ENCODE peak calls at places on chromosomes 1 and 21, in four cellular contexts. One of them, this sample, is unnamed.

GRCh38 chr1:185917646-185918045 is 183.5 kb downstream of the HMCN1 start:
- DNase-seq in HepG2: no peak
- DNase-seq in K562: peak
- DNase-seq in A549: peak
- DNase-seq in this sample: no peak

GRCh38 chr1:181137217-181137743 is 48.8 kb downstream of the IER5 start:
- DNase-seq in HepG2: no peak
- DNase-seq in K562: no peak
- DNase-seq in A549: no peak
- DNase-seq in this sample: no peak

GRCh38 chr1:23167353-23168078 is 1.1 kb downstream of the LUZP1 start:
- DNase-seq in HepG2: peak
- DNase-seq in K562: peak
- DNase-seq in A549: no peak
- DNase-seq in this sample: no peak

GRCh38 chr1:83882906-83883305 is 116.0 kb downstream of the TTLL7 start:
- DNase-seq in HepG2: no peak
- DNase-seq in K562: peak
- DNase-seq in A549: peak
- DNase-seq in this sample: no peak

GRCh38 chr1:91552091-91552490 is 51.4 kb downstream of the CDC7 start:
- DNase-seq in HepG2: no peak
- DNase-seq in K562: no peak
- DNase-seq in A549: no peak
- DNase-seq in this sample: no peak

GRCh38 chr1:202270871-202271326 is 70.8 kb downstream of the UBE2T start:
- DNase-seq in HepG2: no peak
- DNase-seq in K562: no peak
- DNase-seq in A549: no peak
- DNase-seq in this sample: no peak

GRCh38 chr1:114286960-114287359 is 133.3 kb upstream of the SYT6 start:
- DNase-seq in HepG2: no peak
- DNase-seq in K562: no peak
- DNase-seq in A549: no peak
- DNase-seq in this sample: no peak

GRCh38 chr1:186236921-186237320 is 138.1 kb downstream of the TPR start:
- DNase-seq in HepG2: no peak
- DNase-seq in K562: peak
- DNase-seq in A549: peak
- DNase-seq in this sample: no peak

GRCh38 chr1:93437976-93438605 is 9.8 kb upstream of the FNBP1L start:
- DNase-seq in HepG2: peak
- DNase-seq in K562: peak
- DNase-seq in A549: peak
- DNase-seq in this sample: no peak

GRCh38 chr1:210678306-210678705 is 349.6 kb downstream of the HHAT start:
- DNase-seq in HepG2: no peak
- DNase-seq in K562: no peak
- DNase-seq in A549: no peak
- DNase-seq in this sample: no peak

GRCh38 chr1:11314959-11315358 is 42.0 kb downstream of the UBIAD1 start:
- DNase-seq in HepG2: no peak
- DNase-seq in K562: no peak
- DNase-seq in A549: no peak
- DNase-seq in this sample: no peak

GRCh38 chr1:196078691-196079090 is 529.5 kb downstream of the KCNT2 start:
- DNase-seq in HepG2: no peak
- DNase-seq in K562: peak
- DNase-seq in A549: peak
- DNase-seq in this sample: no peak

GRCh38 chr1:203289982-203290260 is 15.4 kb upstream of the BTG2 start:
- DNase-seq in HepG2: no peak
- DNase-seq in K562: no peak
- DNase-seq in A549: no peak
- DNase-seq in this sample: no peak

GRCh38 chr1:183590225-183591191 is at the start of gene NCF2:
- DNase-seq in HepG2: no peak
- DNase-seq in K562: no peak
- DNase-seq in A549: no peak
- DNase-seq in this sample: peak

GRCh38 chr1:202037706-202038296 is 27.4 kb downstream of the ELF3 start:
- DNase-seq in HepG2: no peak
- DNase-seq in K562: no peak
- DNase-seq in A549: peak
- DNase-seq in this sample: no peak

GRCh38 chr1:202578565-202578964 is 131.7 kb downstream of the SYT2 start:
- DNase-seq in HepG2: no peak
- DNase-seq in K562: no peak
- DNase-seq in A549: no peak
- DNase-seq in this sample: no peak

GRCh38 chr21:42247716-42248115 is 28.8 kb downstream of the ABCG1 start:
- DNase-seq in HepG2: no peak
- DNase-seq in K562: no peak
- DNase-seq in A549: no peak
- DNase-seq in this sample: no peak

GRCh38 chr1:200436436-200436835 is 26.6 kb upstream of the ZNF281 start:
- DNase-seq in HepG2: no peak
- DNase-seq in K562: no peak
- DNase-seq in A549: no peak
- DNase-seq in this sample: no peak

GRCh38 chr1:45863117-45863670 is 59.8 kb downstream of the MAST2 start:
- DNase-seq in HepG2: no peak
- DNase-seq in K562: no peak
- DNase-seq in A549: no peak
- DNase-seq in this sample: no peak
- TF ChIP-seq CHD4 in HepG2: no peak
- TF ChIP-seq CHD4 in K562: no peak
- TF ChIP-seq CHD4 in A549: no peak
- TF ChIP-seq CHD4 in this sample: no peak

DNA sequence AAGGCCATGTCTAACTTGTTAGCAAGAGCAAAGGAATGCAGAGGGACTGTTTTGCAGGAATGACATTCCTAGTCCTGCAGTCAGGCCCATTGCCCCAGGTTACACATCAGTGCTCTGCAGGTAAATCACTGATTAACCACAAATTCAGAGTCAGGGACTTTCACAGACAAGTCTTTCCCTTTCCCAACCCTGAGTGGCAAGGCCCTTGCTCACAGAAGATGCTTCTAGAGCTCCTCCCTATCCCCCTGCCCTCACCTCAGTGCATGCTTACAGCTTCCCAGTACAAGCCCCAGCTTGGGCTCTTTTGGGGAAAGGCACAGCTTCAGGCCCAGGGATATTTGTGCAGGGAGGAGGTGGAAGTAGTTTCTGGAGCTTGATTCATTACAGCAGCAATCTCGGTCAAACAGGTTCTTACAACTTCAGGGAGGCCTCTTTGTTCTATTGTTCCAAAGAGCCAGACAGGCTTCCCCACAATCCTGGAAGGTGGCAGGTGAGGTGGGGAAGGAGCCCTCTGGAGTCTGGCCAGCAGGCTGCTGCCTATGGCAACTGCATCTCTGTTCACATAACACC is 53.9 kb downstream of the CASQ2 start:
- DNase-seq in HepG2: peak
- DNase-seq in K562: no peak
- DNase-seq in A549: no peak
- DNase-seq in this sample: no peak
- TF ChIP-seq EP300 in HepG2: no peak
- TF ChIP-seq EP300 in K562: no peak
- TF ChIP-seq EP300 in A549: no peak
- TF ChIP-seq EP300 in this sample: no peak

DNA sequence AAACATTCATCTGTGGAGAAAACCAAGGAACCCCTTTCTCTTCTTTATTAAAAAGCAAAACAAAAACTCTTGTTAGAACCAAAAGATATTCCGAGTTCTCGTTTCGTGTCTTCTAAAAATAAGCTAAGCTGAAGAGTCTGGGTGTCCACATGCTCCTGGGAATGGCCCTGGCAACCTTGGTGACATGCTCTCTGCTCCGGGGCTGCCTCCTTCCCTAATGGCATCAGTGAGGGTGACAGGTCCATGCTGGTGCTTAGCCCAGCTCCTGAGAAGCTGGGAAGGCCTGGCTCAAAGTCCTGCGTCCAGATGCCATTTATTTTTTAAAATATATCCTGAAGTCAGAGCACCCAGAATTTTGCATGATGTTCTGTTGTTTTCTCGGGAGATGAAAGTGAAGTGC is 24.6 kb upstream of the TRAPPC10 start:
- DNase-seq in HepG2: no peak
- DNase-seq in K562: no peak
- DNase-seq in A549: no peak
- DNase-seq in this sample: no peak
- TF ChIP-seq CHD4 in HepG2: no peak
- TF ChIP-seq CHD4 in K562: no peak
- TF ChIP-seq CHD4 in A549: no peak
- TF ChIP-seq CHD4 in this sample: no peak

GRCh38 chr1:12464627-12465056 is 153.4 kb downstream of the DHRS3 start:
- DNase-seq in HepG2: no peak
- DNase-seq in K562: peak
- DNase-seq in A549: no peak
- DNase-seq in this sample: no peak
- TF ChIP-seq EP300 in HepG2: no peak
- TF ChIP-seq EP300 in K562: no peak
- TF ChIP-seq EP300 in A549: no peak
- TF ChIP-seq EP300 in this sample: no peak

GRCh38 chr1:216809649-216810048 is 86.4 kb upstream of the ESRRG start:
- DNase-seq in HepG2: no peak
- DNase-seq in K562: no peak
- DNase-seq in A549: no peak
- DNase-seq in this sample: no peak

GRCh38 chr1:216807696-216808095 is 84.5 kb upstream of the ESRRG start:
- DNase-seq in HepG2: no peak
- DNase-seq in K562: no peak
- DNase-seq in A549: no peak
- DNase-seq in this sample: no peak

GRCh38 chr1:216804107-216804506 is 80.9 kb upstream of the ESRRG start:
- DNase-seq in HepG2: no peak
- DNase-seq in K562: no peak
- DNase-seq in A549: no peak
- DNase-seq in this sample: no peak

GRCh38 chr1:216805233-216805632 is 82.0 kb upstream of the ESRRG start:
- DNase-seq in HepG2: no peak
- DNase-seq in K562: no peak
- DNase-seq in A549: peak
- DNase-seq in this sample: no peak
- TF ChIP-seq CHD4 in HepG2: no peak
- TF ChIP-seq CHD4 in K562: no peak
- TF ChIP-seq CHD4 in A549: no peak
- TF ChIP-seq CHD4 in this sample: no peak

DNA sequence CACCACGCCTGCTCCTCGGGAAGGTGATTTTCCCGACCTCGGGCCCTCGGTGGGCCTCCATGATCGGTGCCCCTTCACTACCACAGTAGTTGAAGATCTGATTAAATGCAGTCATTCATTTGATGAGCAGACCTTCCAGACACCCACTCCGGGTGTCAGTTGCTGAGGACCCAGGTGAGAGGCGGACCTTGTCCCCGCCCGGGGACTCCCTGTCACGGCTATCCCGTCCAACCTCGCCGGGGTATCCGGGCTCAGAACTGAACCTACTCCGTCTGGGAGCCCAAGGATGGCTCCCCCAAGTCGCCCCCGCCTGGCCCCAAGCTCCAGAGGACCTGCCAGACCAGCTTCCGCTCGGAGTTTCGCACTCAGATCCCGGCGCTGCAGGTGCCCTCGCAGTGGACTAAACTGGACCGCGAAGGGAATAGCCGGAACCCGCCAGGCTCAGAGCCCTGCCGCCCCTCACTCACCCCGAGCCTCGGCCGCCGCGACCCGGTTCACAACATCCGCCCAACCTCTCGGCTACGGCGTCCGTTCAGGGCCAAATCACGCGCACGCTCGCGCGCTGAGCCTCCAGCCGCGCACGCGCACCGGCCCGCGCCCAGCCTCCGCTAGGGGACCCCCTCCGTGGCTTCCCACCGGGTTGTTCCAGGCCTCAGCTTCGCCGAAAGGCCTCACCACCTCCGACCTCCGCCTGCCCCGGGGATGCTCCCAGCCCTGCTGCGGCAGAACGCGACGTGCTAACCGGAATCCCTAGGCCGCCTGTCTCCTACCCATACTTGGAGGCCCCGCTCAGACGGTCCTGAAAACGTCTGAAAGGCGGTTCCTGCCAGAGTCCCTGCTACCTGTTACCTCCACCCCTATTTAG is 22.3 kb downstream of the RNU1-3 start:
- DNase-seq in HepG2: peak
- DNase-seq in K562: peak
- DNase-seq in A549: peak
- DNase-seq in this sample: peak
- TF ChIP-seq EP300 in HepG2: no peak
- TF ChIP-seq EP300 in K562: peak
- TF ChIP-seq EP300 in A549: no peak
- TF ChIP-seq EP300 in this sample: no peak

GRCh38 chr1:214362188-214362882 is 81.4 kb downstream of the SMYD2 start:
- DNase-seq in HepG2: no peak
- DNase-seq in K562: peak
- DNase-seq in A549: no peak
- DNase-seq in this sample: no peak

GRCh38 chr1:214364335-214364734 is 83.4 kb downstream of the SMYD2 start:
- DNase-seq in HepG2: no peak
- DNase-seq in K562: no peak
- DNase-seq in A549: no peak
- DNase-seq in this sample: no peak

GRCh38 chr1:214360525-214361164 is 79.7 kb downstream of the SMYD2 start:
- DNase-seq in HepG2: no peak
- DNase-seq in K562: no peak
- DNase-seq in A549: no peak
- DNase-seq in this sample: no peak

GRCh38 chr1:214361636-214362035 is 80.7 kb downstream of the SMYD2 start:
- DNase-seq in HepG2: no peak
- DNase-seq in K562: no peak
- DNase-seq in A549: no peak
- DNase-seq in this sample: no peak

GRCh38 chr1:214363386-214363785 is 82.4 kb downstream of the SMYD2 start:
- DNase-seq in HepG2: no peak
- DNase-seq in K562: no peak
- DNase-seq in A549: no peak
- DNase-seq in this sample: no peak
- TF ChIP-seq CHD4 in HepG2: no peak
- TF ChIP-seq CHD4 in K562: no peak
- TF ChIP-seq CHD4 in A549: no peak
- TF ChIP-seq CHD4 in this sample: no peak